ENCODE peak calls at places on chromosomes 16 and 17, in four cellular contexts. C is aorta, Y is cardiac muscle cell, E is small intestine. B is an unnamed sample.
A peak's percentile ranks its signal among the peaks of the same experiment; 100 is the strongest.

GRCh38 chr17:76251478-76252039 is 11.3 kb upstream of the RNF157 start:
- DNase-seq in C (no peak), Y (no peak), E (peak; percentile 91), B (no peak)

GRCh38 chr17:36742267-36743000 is 141.1 kb downstream of the MRM1 start:
- DNase-seq in E (no peak), C (no peak), Y (no peak), B (no peak)

GRCh38 chr17:9371019-9371418 is 204.6 kb downstream of the STX8 start:
- DNase-seq in E (no peak), Y (no peak), C (no peak), B (no peak)

GRCh38 chr16:28003021-28003865 is 60.3 kb downstream of the GSG1L start:
- DNase-seq in C (no peak), Y (no peak), E (no peak), B (no peak)

GRCh38 chr16:56481468-56482112 is 30.2 kb downstream of the OGFOD1 start:
- DNase-seq in Y (no peak), E (no peak), C (no peak), B (no peak)

GRCh38 chr17:16444258-16444886 is 29.0 kb downstream of the TRPV2 start:
- DNase-seq in C (no peak), Y (no peak), E (no peak), B (peak; percentile 31)

GRCh38 chr17:37430051-37430591 is 23.4 kb downstream of the TADA2A start:
- DNase-seq in C (no peak), Y (no peak), E (no peak), B (no peak)

GRCh38 chr17:49018116-49018612 is 21.0 kb downstream of the IGF2BP1 start:
- DNase-seq in E (no peak), Y (no peak), C (no peak), B (no peak)

GRCh38 chr17:8022358-8023038 is 16.4 kb upstream of the ALOX15B start:
- DNase-seq in E (no peak), C (no peak), Y (no peak), B (no peak)

GRCh38 chr16:77905356-77905920 is 116.9 kb upstream of the CLEC3A start:
- DNase-seq in Y (no peak), E (no peak), C (no peak), B (no peak)

GRCh38 chr17:61183793-61184192 is 215.8 kb upstream of the TBX2 start:
- DNase-seq in E (no peak), Y (no peak), C (no peak), B (no peak)

GRCh38 chr16:56995136-56995805 is 5.9 kb downstream of the NLRC5 start:
- DNase-seq in E (no peak), C (no peak), Y (no peak), B (no peak)

GRCh38 chr16:79839450-79839849 is 238.9 kb upstream of the MAF start:
- DNase-seq in C (no peak), Y (no peak), E (no peak), B (no peak)

GRCh38 chr17:44345497-44346026 is 460 bp downstream of the GRN start:
- DNase-seq in C (peak; percentile 72), Y (peak; percentile 70), E (peak; percentile 58), B (peak; percentile 64)

GRCh38 chr17:4206945-4207344 is 56.8 kb downstream of the ANKFY1 start:
- DNase-seq in Y (no peak), E (no peak), C (no peak), B (no peak)

GRCh38 chr17:59812139-59812538 is 80.6 kb downstream of the TUBD1 start:
- DNase-seq in E (no peak), C (no peak), Y (no peak), B (no peak)

GRCh38 chr16:23699100-23699499 is 13.9 kb downstream of the ERN2 start:
- DNase-seq in Y (no peak), C (no peak), E (peak; percentile 92), B (no peak)

GRCh38 chr17:47955497-47956461 is 1.9 kb downstream of the PRR15L start:
- DNase-seq in E (peak; percentile 83), Y (no peak), C (no peak), B (no peak)

GRCh38 chr16:53055603-53056527 is 1.1 kb downstream of the CHD9 start:
- DNase-seq in Y (peak; percentile 48), E (peak; percentile 81), C (no peak), B (peak; percentile 66)

GRCh38 chr17:20066253-20066652 is 57.1 kb downstream of the SPECC1 start:
- DNase-seq in C (peak; percentile 71), Y (no peak), E (no peak), B (no peak)

GRCh38 chr17:13601776-13602551 is at the start of gene HS3ST3A1:
- DNase-seq in E (no peak), Y (peak; percentile 87), C (peak; percentile 61), B (no peak)

GRCh38 chr17:48841395-48841831 is 10.6 kb downstream of the CALCOCO2 start:
- DNase-seq in C (no peak), E (peak; percentile 76), Y (no peak), B (peak; percentile 52)

GRCh38 chr17:55652114-55652513 is 70.5 kb downstream of the TMEM100 start:
- DNase-seq in E (no peak), Y (no peak), C (no peak), B (no peak)

GRCh38 chr17:74854792-74855191 is 4.9 kb downstream of the GRIN2C start:
- DNase-seq in E (no peak), C (no peak), Y (no peak), B (no peak)
- H3K27me3 ChIP-seq in E (peaks cover 42% of the 10 kb centered on the region), C (no peaks in the 10 kb centered on the region), Y (peaks cover 97% of the 10 kb centered on the region), B (peaks cover 2% of the 10 kb centered on the region)

GRCh38 chr17:78777886-78778285 is 4.2 kb downstream of the CYTH1 start:
- DNase-seq in Y (no peak), E (no peak), C (no peak), B (no peak)
- H3K27ac ChIP-seq in Y (no peak overlapping the region), E (no peak overlapping the region), C (no peak overlapping the region), B (no peak overlapping the region)

GRCh38 chr16:88455610-88456355 is 2.7 kb downstream of the ZFPM1 start:
- DNase-seq in C (no peak), E (no peak), Y (no peak), B (peak; percentile 75)
- H3K27me3 ChIP-seq in C (no peaks in the 10 kb centered on the region), E (no peaks in the 10 kb centered on the region), Y (no peaks in the 10 kb centered on the region), B (peaks cover 32% of the 10 kb centered on the region)

GRCh38 chr17:82318772-82319606 is 1.6 kb upstream of the CD7 start:
- DNase-seq in E (no peak), C (peak; percentile 32), Y (no peak), B (no peak)

GRCh38 chr17:82318169-82318498 is 726 bp upstream of the CD7 start:
- DNase-seq in Y (no peak), C (peak; percentile 44), E (no peak), B (no peak)

GRCh38 chr17:82315703-82316358 is 1.6 kb downstream of the CD7 start:
- DNase-seq in E (peak; percentile 39), C (no peak), Y (no peak), B (peak; percentile 78)

GRCh38 chr17:82316651-82317393 is 586 bp downstream of the CD7 start:
- DNase-seq in E (no peak), C (peak; percentile 41), Y (no peak), B (no peak)

GRCh38 chr17:82317394-82318168 is at the start of gene CD7:
- DNase-seq in C (peak; percentile 44), E (peak; percentile 51), Y (no peak), B (peak; percentile 95)
- H3K27ac ChIP-seq in C (no peak within 1 kb of the TSS), E (peak within 1 kb of the TSS; percentile 27), Y (no peak within 1 kb of the TSS), B (peak within 1 kb of the TSS; percentile 84)

B was measured in DND-41.